ENCODE peak calls at places on chromosomes 3 and 15, in nine cellular contexts. One of them, this sample, is unnamed.

GRCh38 chr15:40976819-40977218 is 23.5 kb downstream of the CHAC1 start:
- DNase-seq in mucosa of descending colon: no peak
- DNase-seq in foreskin melanocyte: no peak
- DNase-seq in cardiac muscle cell: no peak
- DNase-seq in cardiac fibroblast: no peak
- DNase-seq in 8988T: no peak
- DNase-seq in T-cell: no peak
- DNase-seq in heart left ventricle: no peak
- DNase-seq in kidney glomerular epithelial cell: no peak
- DNase-seq in this sample: no peak

GRCh38 chr3:39808467-39809180 is 785 bp upstream of the MYRIP start:
- DNase-seq in heart left ventricle: no peak
- DNase-seq in cardiac fibroblast: peak
- DNase-seq in T-cell: no peak
- DNase-seq in foreskin melanocyte: no peak
- DNase-seq in cardiac muscle cell: peak
- DNase-seq in 8988T: no peak
- DNase-seq in kidney glomerular epithelial cell: no peak
- DNase-seq in mucosa of descending colon: peak
- DNase-seq in this sample: peak

GRCh38 chr3:183698318-183698731 is 728 bp downstream of the YEATS2 start:
- DNase-seq in mucosa of descending colon: peak
- DNase-seq in cardiac muscle cell: peak
- DNase-seq in T-cell: no peak
- DNase-seq in foreskin melanocyte: peak
- DNase-seq in heart left ventricle: peak
- DNase-seq in cardiac fibroblast: peak
- DNase-seq in kidney glomerular epithelial cell: peak
- DNase-seq in 8988T: peak
- DNase-seq in this sample: peak

GRCh38 chr15:50906954-50907865 is 1.3 kb upstream of the AP4E1 start:
- DNase-seq in foreskin melanocyte: no peak
- DNase-seq in cardiac fibroblast: no peak
- DNase-seq in mucosa of descending colon: peak
- DNase-seq in cardiac muscle cell: no peak
- DNase-seq in heart left ventricle: no peak
- DNase-seq in T-cell: peak
- DNase-seq in kidney glomerular epithelial cell: peak
- DNase-seq in 8988T: no peak
- DNase-seq in this sample: no peak

GRCh38 chr3:123632161-123632655 is 47.4 kb upstream of the HACD2 start:
- DNase-seq in 8988T: no peak
- DNase-seq in cardiac fibroblast: peak
- DNase-seq in mucosa of descending colon: no peak
- DNase-seq in heart left ventricle: no peak
- DNase-seq in cardiac muscle cell: peak
- DNase-seq in kidney glomerular epithelial cell: no peak
- DNase-seq in T-cell: no peak
- DNase-seq in foreskin melanocyte: no peak
- DNase-seq in this sample: no peak

GRCh38 chr3:179147571-179148445 is at the start of gene PIK3CA:
- DNase-seq in cardiac fibroblast: peak
- DNase-seq in T-cell: peak
- DNase-seq in kidney glomerular epithelial cell: peak
- DNase-seq in 8988T: peak
- DNase-seq in heart left ventricle: peak
- DNase-seq in cardiac muscle cell: peak
- DNase-seq in mucosa of descending colon: peak
- DNase-seq in foreskin melanocyte: peak
- DNase-seq in this sample: peak

GRCh38 chr15:92807971-92808571 is 92.1 kb upstream of the CHD2 start:
- DNase-seq in foreskin melanocyte: no peak
- DNase-seq in mucosa of descending colon: peak
- DNase-seq in cardiac fibroblast: peak
- DNase-seq in 8988T: no peak
- DNase-seq in kidney glomerular epithelial cell: no peak
- DNase-seq in heart left ventricle: no peak
- DNase-seq in cardiac muscle cell: peak
- DNase-seq in T-cell: no peak
- DNase-seq in this sample: peak

GRCh38 chr3:104519068-104519467 is 847.6 kb upstream of the ALCAM start:
- DNase-seq in cardiac muscle cell: no peak
- DNase-seq in mucosa of descending colon: no peak
- DNase-seq in T-cell: no peak
- DNase-seq in 8988T: no peak
- DNase-seq in foreskin melanocyte: no peak
- DNase-seq in kidney glomerular epithelial cell: no peak
- DNase-seq in heart left ventricle: no peak
- DNase-seq in cardiac fibroblast: no peak
- DNase-seq in this sample: no peak

GRCh38 chr3:175585898-175586297 is 726.8 kb downstream of the NAALADL2 start:
- DNase-seq in foreskin melanocyte: no peak
- DNase-seq in T-cell: no peak
- DNase-seq in cardiac fibroblast: peak
- DNase-seq in heart left ventricle: no peak
- DNase-seq in kidney glomerular epithelial cell: no peak
- DNase-seq in mucosa of descending colon: no peak
- DNase-seq in cardiac muscle cell: peak
- DNase-seq in 8988T: no peak
- DNase-seq in this sample: peak

GRCh38 chr3:148379763-148380162 is 317.9 kb upstream of the AGTR1 start:
- DNase-seq in heart left ventricle: no peak
- DNase-seq in cardiac muscle cell: peak
- DNase-seq in mucosa of descending colon: peak
- DNase-seq in cardiac fibroblast: peak
- DNase-seq in T-cell: no peak
- DNase-seq in kidney glomerular epithelial cell: peak
- DNase-seq in foreskin melanocyte: no peak
- DNase-seq in 8988T: no peak
- DNase-seq in this sample: peak

GRCh38 chr3:37753428-37753827 is 108.3 kb upstream of the CTDSPL start:
- DNase-seq in mucosa of descending colon: no peak
- DNase-seq in foreskin melanocyte: no peak
- DNase-seq in heart left ventricle: no peak
- DNase-seq in 8988T: no peak
- DNase-seq in kidney glomerular epithelial cell: peak
- DNase-seq in cardiac muscle cell: no peak
- DNase-seq in cardiac fibroblast: no peak
- DNase-seq in T-cell: no peak
- DNase-seq in this sample: no peak